ENCODE peak calls at places on chromosomes 4 and X, in ten cellular contexts. R is fibroblast of the aortic adventitia, X is fibroblast of pulmonary artery, Q is HCT116, L is left ventricle myocardium inferior, V is chondrocyte, W is fibroblast of lung, C is IMR-90, I is foreskin keratinocyte, T is astrocyte. F is an unnamed sample.

GRCh38 chrX:135463937-135464336 is 42.2 kb downstream of the SMIM10L2A start:
- DNase-seq in R (peak), X (peak), Q (peak), L (no peak), V (no peak), W (peak), C (peak), I (no peak), T (no peak), F (no peak)

GRCh38 chr4:663438-664428 is 10.3 kb downstream of the ATP5ME start:
- DNase-seq in R (no peak), X (no peak), Q (no peak), L (peak), V (peak), W (no peak), C (no peak), I (no peak), T (no peak), F (no peak)

GRCh38 chr4:120007171-120007894 is 59.3 kb downstream of the MAD2L1 start:
- DNase-seq in R (peak), X (peak), Q (no peak), L (no peak), V (no peak), W (peak), C (peak), I (peak), T (peak), F (peak)

GRCh38 chr4:72473434-72473900 is 95.6 kb downstream of the ADAMTS3 start:
- DNase-seq in R (no peak), X (peak), Q (no peak), L (no peak), V (no peak), W (peak), C (no peak), I (no peak), T (no peak), F (no peak)

GRCh38 chr4:89001647-89002518 is 55.1 kb downstream of the FAM13A start:
- DNase-seq in R (no peak), X (no peak), Q (no peak), L (no peak), V (no peak), W (peak), C (no peak), I (peak), T (no peak), F (no peak)

GRCh38 chr4:174933083-174933482 is 14.9 kb downstream of the ADAM29 start:
- DNase-seq in R (no peak), X (no peak), Q (no peak), L (no peak), V (no peak), W (no peak), C (no peak), I (no peak), T (no peak), F (no peak)

GRCh38 chr4:48307528-48307927 is 33.8 kb upstream of the SLAIN2 start:
- DNase-seq in R (no peak), X (no peak), Q (no peak), L (no peak), V (no peak), W (no peak), C (no peak), I (no peak), T (no peak), F (no peak)

GRCh38 chrX:51002160-51002632 is 91.7 kb downstream of the BMP15 start:
- DNase-seq in R (no peak), X (no peak), Q (no peak), L (peak), V (no peak), W (no peak), C (no peak), I (no peak), T (no peak), F (no peak)

GRCh38 chr4:100736651-100737450 is 219.0 kb upstream of the EMCN start:
- DNase-seq in R (peak), X (peak), Q (peak), L (no peak), V (no peak), W (peak), C (peak), I (peak), T (peak), F (peak)

GRCh38 chrX:40179333-40179732 is 81.6 kb upstream of the BCOR start:
- DNase-seq in R (no peak), X (no peak), Q (no peak), L (no peak), V (peak), W (no peak), C (no peak), I (no peak), T (no peak), F (no peak)

GRCh38 chrX:12446342-12447075 is 308.2 kb downstream of the FRMPD4 start:
- DNase-seq in R (peak), X (peak), Q (no peak), L (no peak), V (no peak), W (peak), C (peak), I (peak), T (peak), F (peak)

GRCh38 chr4:60822986-60823385 is 377.1 kb upstream of the ADGRL3 start:
- DNase-seq in R (no peak), X (no peak), Q (no peak), L (no peak), V (no peak), W (no peak), C (no peak), I (no peak), T (no peak), F (no peak)

GRCh38 chr4:140049924-140050681 is 103.9 kb downstream of the MAML3 start:
- DNase-seq in R (peak), X (peak), Q (no peak), L (no peak), V (no peak), W (peak), C (peak), I (no peak), T (peak), F (no peak)

GRCh38 chrX:107429090-107429489 is 20.4 kb upstream of the FRMPD3 start:
- DNase-seq in R (peak), X (peak), Q (no peak), L (no peak), V (no peak), W (peak), C (peak), I (no peak), T (no peak), F (peak)

GRCh38 chr4:152970102-152970820 is 34.1 kb downstream of the FHDC1 start:
- DNase-seq in R (peak), X (no peak), Q (no peak), L (no peak), V (no peak), W (no peak), C (peak), I (peak), T (peak), F (peak)

GRCh38 chrX:13026877-13027652 is 17.4 kb downstream of the FAM9C start:
- DNase-seq in R (no peak), X (no peak), Q (no peak), L (no peak), V (no peak), W (no peak), C (no peak), I (no peak), T (no peak), F (no peak)

GRCh38 chr4:99633772-99634171 is 23.9 kb downstream of the C4orf54 start:
- DNase-seq in R (no peak), X (no peak), Q (no peak), L (no peak), V (no peak), W (no peak), C (no peak), I (peak), T (peak), F (no peak)

GRCh38 chrX:19846995-19847790 is 40.2 kb downstream of the SH3KBP1 start:
- DNase-seq in R (peak), X (peak), Q (no peak), L (peak), V (no peak), W (peak), C (peak), I (peak), T (peak), F (peak)

GRCh38 chrX:19799319-19800182 is 87.8 kb downstream of the SH3KBP1 start:
- DNase-seq in R (peak), X (peak), Q (no peak), L (no peak), V (no peak), W (peak), C (peak), I (no peak), T (peak), F (peak)

GRCh38 chr4:169033660-169034059 is 23.6 kb upstream of the CBR4 start:
- DNase-seq in R (peak), X (no peak), Q (peak), L (no peak), V (no peak), W (no peak), C (no peak), I (peak), T (no peak), F (no peak)

GRCh38 chrX:112839856-112840255 is 775 bp downstream of the AMOT start:
- DNase-seq in R (no peak), X (no peak), Q (no peak), L (no peak), V (no peak), W (no peak), C (no peak), I (no peak), T (no peak), F (no peak)

GRCh38 chr4:26362745-26363439 is 42.1 kb downstream of the RBPJ start:
- DNase-seq in R (peak), X (no peak), Q (no peak), L (no peak), V (no peak), W (no peak), C (peak), I (no peak), T (peak), F (peak)

GRCh38 chr4:97279410-97279809 is 863.9 kb downstream of the STPG2 start:
- DNase-seq in R (no peak), X (no peak), Q (no peak), L (no peak), V (no peak), W (no peak), C (no peak), I (no peak), T (no peak), F (no peak)

GRCh38 chr4:8478801-8479744 is 38.5 kb downstream of the TRMT44 start:
- DNase-seq in R (peak), X (peak), Q (no peak), L (no peak), V (no peak), W (peak), C (peak), I (no peak), T (no peak), F (no peak)

GRCh38 chr4:763191-763810 is 57.7 kb downstream of the PCGF3 start:
- DNase-seq in R (no peak), X (no peak), Q (no peak), L (no peak), V (peak), W (no peak), C (no peak), I (no peak), T (no peak), F (no peak)

GRCh38 chr4:177185579-177185978 is 124.1 kb upstream of the NEIL3 start:
- DNase-seq in R (no peak), X (no peak), Q (no peak), L (no peak), V (no peak), W (no peak), C (no peak), I (no peak), T (no peak), F (no peak)

GRCh38 chr4:171203425-171203824 is 609.8 kb upstream of the GALNTL6 start:
- DNase-seq in R (no peak), X (no peak), Q (no peak), L (no peak), V (no peak), W (no peak), C (no peak), I (peak), T (peak), F (no peak)

GRCh38 chr4:85475631-85476233 is 782 bp downstream of the ARHGAP24 start:
- DNase-seq in R (peak), X (peak), Q (no peak), L (peak), V (no peak), W (peak), C (no peak), I (no peak), T (peak), F (peak)

GRCh38 chr4:137677851-137678250 is 145.6 kb upstream of the PCDH18 start:
- DNase-seq in R (peak), X (peak), Q (no peak), L (no peak), V (no peak), W (peak), C (peak), I (peak), T (peak), F (peak)

GRCh38 chr4:170465434-170465833 is 375.7 kb upstream of the AADAT start:
- DNase-seq in R (no peak), X (no peak), Q (no peak), L (no peak), V (no peak), W (no peak), C (no peak), I (peak), T (no peak), F (no peak)

GRCh38 chr4:40998680-40999358 is 215.5 kb downstream of the APBB2 start:
- DNase-seq in R (no peak), X (peak), Q (peak), L (no peak), V (no peak), W (peak), C (peak), I (peak), T (peak), F (no peak)

GRCh38 chrX:113260474-113260873 is 419.8 kb upstream of the AMOT start:
- DNase-seq in R (no peak), X (peak), Q (peak), L (no peak), V (no peak), W (no peak), C (no peak), I (no peak), T (no peak), F (no peak)

GRCh38 chr4:147678796-147679549 is 5.0 kb downstream of the PRMT9 start:
- DNase-seq in R (peak), X (peak), Q (peak), L (no peak), V (no peak), W (peak), C (peak), I (no peak), T (no peak), F (no peak)

GRCh38 chr4:74623041-74623440 is 171.3 kb downstream of the BTC start:
- DNase-seq in R (peak), X (peak), Q (peak), L (no peak), V (no peak), W (peak), C (peak), I (no peak), T (no peak), F (peak)
- TF ChIP-seq CTCF in R (peak), X (peak), Q (no peak), L (peak), V (peak), W (peak), C (peak), I (peak), T (peak), F (peak)

DNA sequence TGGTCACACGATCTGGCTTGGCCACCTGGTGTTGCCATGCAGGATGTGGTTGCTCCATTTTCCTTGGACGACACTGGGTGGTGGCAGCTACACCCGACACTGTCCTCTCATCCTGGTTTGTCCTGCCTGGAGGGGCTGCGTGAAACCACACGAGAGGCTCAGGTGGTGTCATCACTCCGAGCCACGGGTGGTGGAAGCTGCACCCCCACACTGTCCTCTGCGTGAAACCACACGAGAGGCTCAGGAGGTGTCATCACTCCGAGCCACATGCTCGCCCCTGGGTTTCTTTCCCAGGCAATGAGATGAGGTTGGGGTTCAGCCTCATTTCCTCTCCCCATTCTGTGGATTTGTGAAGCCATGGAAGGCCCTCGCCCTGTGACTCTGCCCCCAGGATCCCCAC is 34.3 kb downstream of the WFS1 start:
- DNase-seq in R (no peak), X (no peak), Q (no peak), L (no peak), V (no peak), W (no peak), C (no peak), I (no peak), T (no peak), F (no peak)
- TF ChIP-seq CTCF in R (no peak), X (no peak), Q (no peak), L (no peak), V (no peak), W (no peak), C (no peak), I (no peak), T (no peak), F (no peak)

GRCh38 chrX:129738466-129739308 is at the start of gene XPNPEP2:
- DNase-seq in R (peak), X (peak), Q (no peak), L (peak), V (no peak), W (peak), C (peak), I (no peak), T (no peak), F (no peak)
- TF ChIP-seq CTCF in R (no peak), X (no peak), Q (no peak), L (no peak), V (no peak), W (no peak), C (no peak), I (no peak), T (no peak), F (no peak)

GRCh38 chrX:105260291-105261043 is 40.0 kb upstream of the TEX13A start:
- DNase-seq in R (peak), X (no peak), Q (no peak), L (peak), V (no peak), W (no peak), C (no peak), I (no peak), T (no peak), F (no peak)
- TF ChIP-seq CTCF in R (no peak), X (no peak), Q (no peak), L (no peak), V (no peak), W (no peak), C (no peak), I (no peak), T (no peak), F (no peak)

DNA sequence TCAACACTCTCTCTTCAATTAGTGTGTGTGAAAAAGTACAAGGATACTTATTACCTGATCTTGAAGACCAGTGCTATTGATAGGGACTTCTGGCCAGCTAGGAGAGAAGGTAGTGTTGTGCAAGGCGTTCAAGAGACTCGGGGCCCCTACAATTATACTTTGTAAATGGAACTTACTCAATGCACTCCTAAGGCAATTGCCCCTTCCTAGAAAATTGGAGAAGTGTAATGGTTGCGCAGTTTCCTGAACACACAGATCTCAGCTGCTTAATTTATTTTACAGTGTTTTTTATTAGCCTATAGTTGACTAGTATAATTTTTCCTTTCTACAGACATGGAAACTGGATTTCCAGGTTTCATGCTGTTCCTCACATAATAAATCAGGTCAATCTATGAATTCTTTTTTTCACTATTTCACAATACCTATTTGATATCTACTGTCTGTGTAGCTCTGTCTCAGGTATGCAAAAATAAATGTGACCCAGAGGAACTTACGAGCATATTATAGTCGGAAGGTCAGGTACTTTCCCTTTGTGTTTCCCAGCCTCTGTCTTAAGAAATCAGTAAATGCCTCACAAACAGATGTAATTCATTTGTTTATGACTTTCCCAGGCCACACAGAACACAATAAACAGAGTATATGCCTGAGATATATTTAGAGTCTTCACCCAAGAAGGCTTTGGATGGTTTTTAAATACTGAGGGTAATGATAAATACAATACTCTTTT is 89.1 kb upstream of the TET2 start:
- DNase-seq in R (no peak), X (peak), Q (no peak), L (no peak), V (no peak), W (no peak), C (no peak), I (no peak), T (no peak), F (no peak)
- TF ChIP-seq CTCF in R (no peak), X (no peak), Q (no peak), L (no peak), V (no peak), W (no peak), C (no peak), I (no peak), T (no peak), F (no peak)

GRCh38 chr4:53147179-53147578 is 218.7 kb downstream of the SCFD2 start:
- DNase-seq in R (no peak), X (no peak), Q (no peak), L (no peak), V (no peak), W (no peak), C (no peak), I (no peak), T (no peak), F (no peak)
- TF ChIP-seq CTCF in R (no peak), X (no peak), Q (no peak), L (no peak), V (no peak), W (no peak), C (no peak), I (no peak), T (no peak), F (no peak)

GRCh38 chr4:17560065-17560673 is 16.8 kb upstream of the LAP3 start:
- DNase-seq in R (no peak), X (no peak), Q (no peak), L (no peak), V (no peak), W (no peak), C (no peak), I (no peak), T (no peak), F (no peak)

GRCh38 chr4:17561195-17561909 is 15.6 kb upstream of the LAP3 start:
- DNase-seq in R (peak), X (peak), Q (no peak), L (no peak), V (no peak), W (no peak), C (peak), I (peak), T (peak), F (peak)

GRCh38 chr4:17558941-17559708 is 17.9 kb upstream of the LAP3 start:
- DNase-seq in R (no peak), X (no peak), Q (no peak), L (no peak), V (no peak), W (no peak), C (no peak), I (no peak), T (no peak), F (no peak)

GRCh38 chr4:17559709-17560048 is 17.3 kb upstream of the LAP3 start:
- DNase-seq in R (no peak), X (no peak), Q (no peak), L (no peak), V (no peak), W (no peak), C (no peak), I (no peak), T (no peak), F (no peak)

GRCh38 chr4:17562157-17562556 is 14.8 kb upstream of the LAP3 start:
- DNase-seq in R (no peak), X (no peak), Q (no peak), L (no peak), V (no peak), W (no peak), C (no peak), I (no peak), T (no peak), F (no peak)
- TF ChIP-seq CTCF in R (no peak), X (no peak), Q (no peak), L (peak), V (no peak), W (no peak), C (no peak), I (no peak), T (no peak), F (peak)

GRCh38 chr4:83821493-83821892 is 285.6 kb downstream of the GPAT3 start:
- DNase-seq in R (no peak), X (no peak), Q (no peak), L (no peak), V (no peak), W (no peak), C (no peak), I (no peak), T (no peak), F (no peak)
- TF ChIP-seq CTCF in R (no peak), X (no peak), Q (no peak), L (no peak), V (no peak), W (no peak), C (no peak), I (no peak), T (no peak), F (no peak)

DNA sequence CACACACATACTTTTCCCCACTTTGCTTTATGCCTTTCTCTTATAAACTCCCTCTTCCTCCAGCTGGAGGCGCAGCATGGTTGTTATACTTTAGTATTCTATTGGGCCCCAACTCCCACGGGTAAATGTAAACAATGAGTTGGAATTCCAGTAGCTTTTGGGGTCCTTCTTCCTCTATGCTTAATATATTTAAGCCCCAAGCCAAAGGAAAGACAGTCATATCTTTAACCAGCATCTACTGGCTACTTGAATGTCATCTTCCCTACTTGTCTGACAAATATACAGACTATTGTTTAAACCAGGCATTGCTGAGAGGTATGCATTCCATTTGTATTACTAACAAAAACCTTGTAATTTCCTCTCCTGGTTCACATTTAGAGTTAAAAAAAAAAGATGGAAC is 72.9 kb downstream of the WDR19 start:
- DNase-seq in R (peak), X (peak), Q (no peak), L (no peak), V (no peak), W (peak), C (peak), I (peak), T (peak), F (peak)
- TF ChIP-seq CTCF in R (peak), X (peak), Q (peak), L (no peak), V (peak), W (peak), C (peak), I (peak), T (no peak), F (peak)